ENCODE peak calls at places on chromosomes 13 and 19, in four cellular contexts. K is neural progenitor cell; G is effector CD4-positive, alpha-beta T cell; H is progenitor cell of endocrine pancreas. P is an unnamed sample.

GRCh38 chr13:29887030-29887557 is 36.7 kb upstream of the UBL3 start:
- DNase-seq in K (peak; percentile 24), G (no peak), H (no peak), P (peak; percentile 13)

GRCh38 chr19:6097911-6098310 is 12.4 kb downstream of the RFX2 start:
- DNase-seq in K (no peak), G (no peak), H (no peak), P (no peak)

GRCh38 chr13:111422352-111422751 is 101.9 kb downstream of the TEX29 start:
- DNase-seq in K (no peak), G (no peak), H (no peak), P (no peak)

GRCh38 chr19:15248648-15249559 is 16.7 kb upstream of the EPHX3 start:
- DNase-seq in K (no peak), G (no peak), H (no peak), P (peak; percentile 76)

GRCh38 chr19:40398417-40399056 is 8.6 kb upstream of the HIPK4 start:
- DNase-seq in K (peak; percentile 84), G (peak; percentile 28), H (no peak), P (peak; percentile 36)

GRCh38 chr13:31199849-31200635 is at the start of gene B3GLCT:
- DNase-seq in K (peak; percentile 92), G (peak; percentile 68), H (peak; percentile 85), P (peak; percentile 54)

GRCh38 chr19:49685845-49686332 is 3.5 kb upstream of the ADM5 start:
- DNase-seq in K (no peak), G (no peak), H (no peak), P (no peak)

GRCh38 chr19:54875506-54875905 is 1.5 kb downstream of the FCAR start:
- DNase-seq in K (no peak), G (no peak), H (no peak), P (no peak)

GRCh38 chr13:99308481-99309087 is 1.4 kb upstream of the GPR183 start:
- DNase-seq in K (no peak), G (no peak), H (no peak), P (peak; percentile 74)

GRCh38 chr13:114019367-114019766 is 45.5 kb upstream of the C13orf46 start:
- DNase-seq in K (peak; percentile 17), G (no peak), H (no peak), P (no peak)

GRCh38 chr19:38455031-38455430 is 21.5 kb downstream of the RYR1 start:
- DNase-seq in K (peak; percentile 83), G (no peak), H (peak; percentile 38), P (peak; percentile 13)

GRCh38 chr19:34574704-34575103 is 93.1 kb downstream of the WTIP start:
- DNase-seq in K (no peak), G (no peak), H (no peak), P (no peak)

GRCh38 chr13:26540319-26540718 is 17.2 kb upstream of the WASF3 start:
- DNase-seq in K (no peak), G (no peak), H (no peak), P (no peak)

GRCh38 chr19:13938361-13939027 is at the start of gene PODNL1:
- DNase-seq in K (peak; percentile 28), G (no peak), H (no peak), P (peak; percentile 77)

GRCh38 chr19:3450796-3451411 is 29.4 kb downstream of the SMIM24 start:
- DNase-seq in K (no peak), G (no peak), H (no peak), P (peak; percentile 100)

GRCh38 chr19:18856385-18857126 is 24.8 kb downstream of the UPF1 start:
- DNase-seq in K (peak; percentile 58), G (no peak), H (no peak), P (peak; percentile 56)

GRCh38 chr19:15331419-15332310 is 674 bp downstream of the BRD4 start:
- DNase-seq in K (peak; percentile 74), G (peak; percentile 57), H (peak; percentile 20), P (no peak)

GRCh38 chr19:45442927-45443461 is 19.3 kb upstream of the ERCC1 start:
- DNase-seq in K (peak; percentile 55), G (peak; percentile 47), H (no peak), P (no peak)

GRCh38 chr19:14347999-14348889 is 33.0 kb upstream of the ADGRE5 start:
- DNase-seq in K (peak; percentile 79), G (peak; percentile 54), H (peak; percentile 59), P (peak; percentile 12)

GRCh38 chr13:102100234-102100633 is 301.6 kb downstream of the FGF14 start:
- DNase-seq in K (no peak), G (no peak), H (no peak), P (no peak)

GRCh38 chr13:106381083-106381482 is 154.4 kb downstream of the EFNB2 start:
- DNase-seq in K (peak; percentile 66), G (no peak), H (no peak), P (peak; percentile 91)

GRCh38 chr13:28373803-28374202 is 121.1 kb downstream of the FLT1 start:
- DNase-seq in K (no peak), G (no peak), H (no peak), P (no peak)

GRCh38 chr13:111123649-111124048 is 8.5 kb downstream of the ARHGEF7 start:
- DNase-seq in K (no peak), G (no peak), H (no peak), P (no peak)

GRCh38 chr13:100497394-100497793 is 91.2 kb downstream of the GGACT start:
- DNase-seq in K (no peak), G (no peak), H (no peak), P (peak; percentile 68)

GRCh38 chr19:58468216-58468839 is 1.4 kb downstream of the ZNF324 start:
- DNase-seq in K (no peak), G (no peak), H (no peak), P (no peak)

GRCh38 chr13:52034616-52035226 is 10.2 kb downstream of the UTP14C start:
- DNase-seq in K (no peak), G (no peak), H (no peak), P (no peak)

GRCh38 chr13:26328326-26328725 is 74.4 kb downstream of the CDK8 start:
- DNase-seq in K (no peak), G (no peak), H (no peak), P (peak; percentile 50)

GRCh38 chr19:23415561-23416191 is 20.4 kb upstream of the ZNF91 start:
- DNase-seq in K (peak; percentile 94), G (no peak), H (peak; percentile 48), P (no peak)